ENCODE peak calls at places on chromosomes 5 and 9, in six cellular contexts. One of them, this sample, is unnamed. For H3K4me1, the result is how much of the 10 kb centered on the place peaks cover.

GRCh38 chr5:74767579-74767913 is 497 bp downstream of the NSA2 start:
- DNase-seq in right lobe of liver: no peak
- DNase-seq in hepatocyte: peak
- DNase-seq in breast epithelium: no peak
- DNase-seq in effector memory CD4-positive, alpha-beta T cell: no peak
- DNase-seq in adrenal gland: peak
- DNase-seq in this sample: no peak

GRCh38 chr5:68555891-68556689 is 340.5 kb downstream of the PIK3R1 start:
- DNase-seq in effector memory CD4-positive, alpha-beta T cell: no peak
- DNase-seq in breast epithelium: no peak
- DNase-seq in hepatocyte: no peak
- DNase-seq in right lobe of liver: no peak
- DNase-seq in adrenal gland: no peak
- DNase-seq in this sample: no peak

GRCh38 chr5:54761213-54761701 is 224.1 kb downstream of the ESM1 start:
- DNase-seq in right lobe of liver: no peak
- DNase-seq in hepatocyte: peak
- DNase-seq in breast epithelium: no peak
- DNase-seq in effector memory CD4-positive, alpha-beta T cell: no peak
- DNase-seq in adrenal gland: no peak
- DNase-seq in this sample: no peak

GRCh38 chr9:117044241-117044640 is 357.1 kb downstream of the TRIM32 start:
- DNase-seq in breast epithelium: no peak
- DNase-seq in hepatocyte: no peak
- DNase-seq in adrenal gland: no peak
- DNase-seq in right lobe of liver: no peak
- DNase-seq in effector memory CD4-positive, alpha-beta T cell: no peak
- DNase-seq in this sample: no peak

GRCh38 chr9:76688471-76689238 is 75.6 kb upstream of the PCA3 start:
- DNase-seq in adrenal gland: no peak
- DNase-seq in right lobe of liver: no peak
- DNase-seq in hepatocyte: peak
- DNase-seq in breast epithelium: no peak
- DNase-seq in effector memory CD4-positive, alpha-beta T cell: no peak
- DNase-seq in this sample: no peak

GRCh38 chr9:72863456-72864094 is 89.3 kb downstream of the ALDH1A1 start:
- DNase-seq in right lobe of liver: no peak
- DNase-seq in hepatocyte: no peak
- DNase-seq in breast epithelium: no peak
- DNase-seq in adrenal gland: no peak
- DNase-seq in effector memory CD4-positive, alpha-beta T cell: no peak
- DNase-seq in this sample: no peak

GRCh38 chr5:97085126-97085786 is 57.2 kb downstream of the LIX1 start:
- DNase-seq in right lobe of liver: peak
- DNase-seq in effector memory CD4-positive, alpha-beta T cell: no peak
- DNase-seq in adrenal gland: no peak
- DNase-seq in hepatocyte: no peak
- DNase-seq in breast epithelium: no peak
- DNase-seq in this sample: no peak

GRCh38 chr5:177310757-177311173 is 933 bp downstream of the MXD3 start:
- DNase-seq in effector memory CD4-positive, alpha-beta T cell: no peak
- DNase-seq in right lobe of liver: no peak
- DNase-seq in breast epithelium: no peak
- DNase-seq in hepatocyte: no peak
- DNase-seq in adrenal gland: no peak
- DNase-seq in this sample: no peak

GRCh38 chr5:88732181-88732633 is 150.8 kb downstream of the MEF2C start:
- DNase-seq in breast epithelium: no peak
- DNase-seq in effector memory CD4-positive, alpha-beta T cell: no peak
- DNase-seq in adrenal gland: peak
- DNase-seq in right lobe of liver: no peak
- DNase-seq in hepatocyte: no peak
- DNase-seq in this sample: no peak

GRCh38 chr5:180603076-180603591 is 11.8 kb upstream of the SCGB3A1 start:
- DNase-seq in breast epithelium: no peak
- DNase-seq in effector memory CD4-positive, alpha-beta T cell: no peak
- DNase-seq in adrenal gland: no peak
- DNase-seq in right lobe of liver: peak
- DNase-seq in hepatocyte: no peak
- DNase-seq in this sample: no peak

GRCh38 chr9:136644593-136645342 is 17.9 kb upstream of the EGFL7 start:
- DNase-seq in effector memory CD4-positive, alpha-beta T cell: peak
- DNase-seq in breast epithelium: peak
- DNase-seq in hepatocyte: peak
- DNase-seq in right lobe of liver: peak
- DNase-seq in adrenal gland: peak
- DNase-seq in this sample: peak

GRCh38 chr5:157858527-157859226 is at the start of gene CLINT1:
- DNase-seq in breast epithelium: peak
- DNase-seq in adrenal gland: peak
- DNase-seq in hepatocyte: peak
- DNase-seq in effector memory CD4-positive, alpha-beta T cell: peak
- DNase-seq in right lobe of liver: peak
- DNase-seq in this sample: peak

GRCh38 chr5:157857821-157858526 is 971 bp downstream of the CLINT1 start:
- DNase-seq in effector memory CD4-positive, alpha-beta T cell: no peak
- DNase-seq in adrenal gland: no peak
- DNase-seq in hepatocyte: no peak
- DNase-seq in breast epithelium: no peak
- DNase-seq in right lobe of liver: no peak
- DNase-seq in this sample: no peak

GRCh38 chr5:157860898-157861894 is 2.3 kb upstream of the CLINT1 start:
- DNase-seq in right lobe of liver: peak
- DNase-seq in hepatocyte: peak
- DNase-seq in adrenal gland: no peak
- DNase-seq in breast epithelium: no peak
- DNase-seq in effector memory CD4-positive, alpha-beta T cell: no peak
- DNase-seq in this sample: no peak

GRCh38 chr5:157859227-157859575 is 256 bp upstream of the CLINT1 start:
- DNase-seq in breast epithelium: no peak
- DNase-seq in adrenal gland: no peak
- DNase-seq in right lobe of liver: no peak
- DNase-seq in effector memory CD4-positive, alpha-beta T cell: no peak
- DNase-seq in hepatocyte: no peak
- DNase-seq in this sample: no peak

GRCh38 chr5:157855404-157855994 is 3.4 kb downstream of the CLINT1 start:
- DNase-seq in breast epithelium: no peak
- DNase-seq in right lobe of liver: peak
- DNase-seq in hepatocyte: peak
- DNase-seq in adrenal gland: peak
- DNase-seq in effector memory CD4-positive, alpha-beta T cell: no peak
- DNase-seq in this sample: no peak
- H3K4me3 ChIP-seq in breast epithelium: no peak
- H3K4me3 ChIP-seq in right lobe of liver: no peak
- H3K4me3 ChIP-seq in hepatocyte: no peak
- H3K4me3 ChIP-seq in adrenal gland: no peak
- H3K4me3 ChIP-seq in effector memory CD4-positive, alpha-beta T cell: no peak
- H3K4me3 ChIP-seq in this sample: no peak

DNA sequence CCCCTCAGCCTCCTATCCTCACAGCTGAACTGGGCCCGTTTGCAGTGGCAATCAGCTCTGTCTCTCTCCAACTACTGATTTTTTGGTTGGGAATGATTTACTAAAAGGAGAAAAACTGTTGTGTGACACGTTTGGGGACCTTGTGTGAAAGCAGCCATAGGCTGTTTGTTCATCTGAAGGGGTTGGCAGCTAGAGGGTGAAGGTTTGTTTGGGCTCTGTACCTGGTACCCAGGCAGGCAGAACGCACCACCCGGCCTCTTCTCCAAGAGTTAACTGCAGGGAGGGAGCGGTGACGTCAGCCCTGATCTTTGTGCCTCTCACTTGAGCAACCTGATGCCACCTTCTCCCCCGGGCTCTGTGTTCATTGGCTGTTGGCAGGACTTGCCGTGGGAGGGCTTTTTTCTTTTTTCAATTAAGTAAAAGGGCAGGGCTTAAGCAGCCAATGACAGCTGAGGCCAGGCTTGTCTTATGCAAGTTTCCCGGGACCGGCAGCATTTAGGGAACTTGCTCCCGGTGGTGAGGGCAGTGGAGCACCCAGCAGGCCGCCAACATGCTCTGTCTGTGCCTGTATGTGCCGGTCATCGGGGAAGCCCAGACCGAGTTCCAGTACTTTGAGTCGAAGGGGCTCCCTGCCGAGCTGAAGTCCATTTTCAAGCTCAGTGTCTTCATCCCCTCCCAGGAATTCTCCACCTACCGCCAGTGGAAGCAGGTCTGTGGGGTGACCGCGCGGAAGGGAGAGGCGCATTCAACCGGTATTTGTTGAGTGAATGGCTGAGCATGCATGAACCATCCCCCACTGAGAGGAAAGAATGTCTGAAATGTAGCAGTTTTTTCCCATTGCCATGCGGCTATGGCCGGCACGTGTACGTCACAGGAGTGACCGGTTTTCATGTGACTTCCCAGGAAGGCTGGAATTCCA is 29.3 kb downstream of the PTGES2 start:
- DNase-seq in breast epithelium: peak
- DNase-seq in effector memory CD4-positive, alpha-beta T cell: peak
- DNase-seq in hepatocyte: peak
- DNase-seq in adrenal gland: peak
- DNase-seq in right lobe of liver: peak
- DNase-seq in this sample: peak
- H3K4me1 ChIP-seq in breast epithelium: under half
- H3K4me1 ChIP-seq in effector memory CD4-positive, alpha-beta T cell: under half
- H3K4me1 ChIP-seq in hepatocyte: under half
- H3K4me1 ChIP-seq in adrenal gland: half or more
- H3K4me1 ChIP-seq in right lobe of liver: under half
- H3K4me1 ChIP-seq in this sample: half or more

DNA sequence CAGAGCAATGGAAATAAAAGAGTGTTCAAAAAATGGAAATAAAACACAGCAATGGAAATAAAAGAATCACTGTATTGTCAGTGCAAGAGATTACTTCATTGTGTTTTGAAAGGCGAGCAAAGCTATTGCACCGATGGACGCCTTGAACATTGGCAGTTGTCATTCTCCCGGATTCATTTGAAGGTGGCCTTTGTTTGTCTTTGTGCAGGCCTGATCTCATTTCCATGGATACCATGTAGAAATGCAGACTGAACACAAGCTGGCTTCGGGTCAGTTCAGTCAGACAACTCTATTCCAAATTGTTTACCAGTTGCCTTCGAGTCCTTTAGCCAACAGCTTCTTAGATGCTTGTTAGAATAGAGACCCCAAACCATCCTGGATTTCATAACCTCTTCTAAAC is 8.3 kb downstream of the ITGA2 start:
- DNase-seq in effector memory CD4-positive, alpha-beta T cell: no peak
- DNase-seq in breast epithelium: no peak
- DNase-seq in adrenal gland: no peak
- DNase-seq in hepatocyte: peak
- DNase-seq in right lobe of liver: no peak
- DNase-seq in this sample: no peak
- H3K27ac ChIP-seq in effector memory CD4-positive, alpha-beta T cell: no peak
- H3K27ac ChIP-seq in breast epithelium: peak
- H3K27ac ChIP-seq in adrenal gland: no peak
- H3K27ac ChIP-seq in hepatocyte: peak
- H3K27ac ChIP-seq in right lobe of liver: no peak
- H3K27ac ChIP-seq in this sample: no peak

DNA sequence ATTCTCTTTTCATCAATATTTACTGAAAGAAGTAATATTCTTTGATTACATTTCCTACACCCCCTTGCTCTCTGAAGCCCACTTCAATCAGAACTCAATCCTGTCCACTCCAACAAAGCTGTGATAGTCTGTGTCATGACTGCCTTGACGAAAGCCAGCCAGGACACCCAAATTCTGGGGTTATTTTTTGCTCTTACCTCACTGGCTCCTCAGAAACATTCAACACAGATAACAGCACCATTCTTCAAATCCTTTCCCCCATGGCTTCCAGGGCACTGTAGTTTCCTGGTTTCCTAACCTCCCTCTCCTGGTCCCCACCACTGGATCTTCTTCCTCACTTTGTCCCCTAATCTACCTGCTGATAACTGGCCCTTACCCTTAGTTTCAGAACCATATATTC is 106.1 kb upstream of the FER start:
- DNase-seq in right lobe of liver: no peak
- DNase-seq in breast epithelium: no peak
- DNase-seq in hepatocyte: no peak
- DNase-seq in effector memory CD4-positive, alpha-beta T cell: no peak
- DNase-seq in adrenal gland: no peak
- DNase-seq in this sample: no peak
- H3K4me3 ChIP-seq in right lobe of liver: no peak
- H3K4me3 ChIP-seq in breast epithelium: no peak
- H3K4me3 ChIP-seq in hepatocyte: no peak
- H3K4me3 ChIP-seq in effector memory CD4-positive, alpha-beta T cell: no peak
- H3K4me3 ChIP-seq in adrenal gland: no peak
- H3K4me3 ChIP-seq in this sample: no peak